ENCODE peak calls at places on chromosomes 7 and 10, in five cellular contexts. A is K562; R is AG10803; N is cardiac muscle cell; F is CD8-positive, alpha-beta T cell. G is an unnamed sample.

GRCh38 chr7:12706900-12707536 is 19.6 kb downstream of the ARL4A start:
- DNase-seq in A (no peak), N (peak), R (peak), F (no peak), G (no peak)

GRCh38 chr7:106012935-106013439 is 49.9 kb downstream of the CDHR3 start:
- DNase-seq in N (peak), R (peak), A (no peak), F (no peak), G (peak)

GRCh38 chr10:116268976-116269375 is 4.0 kb downstream of the GFRA1 start:
- DNase-seq in A (no peak), F (no peak), N (no peak), R (no peak), G (no peak)

GRCh38 chr7:1839701-1840100 is 169.6 kb downstream of the ELFN1 start:
- DNase-seq in A (no peak), F (no peak), N (no peak), R (no peak), G (no peak)

GRCh38 chr10:11260136-11260535 is 242.5 kb downstream of the CELF2 start:
- DNase-seq in R (no peak), A (no peak), F (no peak), N (no peak), G (no peak)

GRCh38 chr7:148590533-148590932 is at the start of gene C7orf33:
- DNase-seq in R (no peak), N (no peak), F (no peak), A (no peak), G (no peak)

GRCh38 chr7:39838326-39838725 is 111.7 kb upstream of the CDK13 start:
- DNase-seq in A (peak), N (peak), R (no peak), F (no peak), G (no peak)

GRCh38 chr10:77890097-77890496 is 36.5 kb downstream of the DLG5 start:
- DNase-seq in F (no peak), R (no peak), N (no peak), A (peak), G (no peak)

GRCh38 chr7:43454936-43455518 is 127.9 kb upstream of the STK17A start:
- DNase-seq in F (no peak), A (peak), R (peak), N (peak), G (no peak)

GRCh38 chr10:133438711-133439273 is 14.4 kb upstream of the SPRN start:
- DNase-seq in F (no peak), A (peak), R (no peak), N (peak), G (no peak)
- TF ChIP-seq CTCF in F (no peak), A (peak), R (peak), N (peak), G (peak)

GRCh38 chr10:121683803-121684202 is 85.6 kb upstream of the FGFR2 start:
- DNase-seq in R (no peak), F (no peak), N (no peak), A (no peak), G (no peak)
- TF ChIP-seq CTCF in R (no peak), F (no peak), N (no peak), A (no peak), G (no peak)

GRCh38 chr10:93225938-93226337 is 152.2 kb downstream of the CYP26A1 start:
- DNase-seq in F (no peak), A (no peak), N (no peak), R (no peak), G (no peak)

GRCh38 chr10:93223336-93223735 is 149.6 kb downstream of the CYP26A1 start:
- DNase-seq in R (no peak), N (no peak), F (no peak), A (no peak), G (no peak)

GRCh38 chr10:93222876-93223275 is 149.2 kb downstream of the CYP26A1 start:
- DNase-seq in F (no peak), A (no peak), R (no peak), N (no peak), G (no peak)

GRCh38 chr10:93222211-93222754 is 148.6 kb downstream of the CYP26A1 start:
- DNase-seq in F (no peak), A (no peak), R (no peak), N (peak), G (no peak)

DNA sequence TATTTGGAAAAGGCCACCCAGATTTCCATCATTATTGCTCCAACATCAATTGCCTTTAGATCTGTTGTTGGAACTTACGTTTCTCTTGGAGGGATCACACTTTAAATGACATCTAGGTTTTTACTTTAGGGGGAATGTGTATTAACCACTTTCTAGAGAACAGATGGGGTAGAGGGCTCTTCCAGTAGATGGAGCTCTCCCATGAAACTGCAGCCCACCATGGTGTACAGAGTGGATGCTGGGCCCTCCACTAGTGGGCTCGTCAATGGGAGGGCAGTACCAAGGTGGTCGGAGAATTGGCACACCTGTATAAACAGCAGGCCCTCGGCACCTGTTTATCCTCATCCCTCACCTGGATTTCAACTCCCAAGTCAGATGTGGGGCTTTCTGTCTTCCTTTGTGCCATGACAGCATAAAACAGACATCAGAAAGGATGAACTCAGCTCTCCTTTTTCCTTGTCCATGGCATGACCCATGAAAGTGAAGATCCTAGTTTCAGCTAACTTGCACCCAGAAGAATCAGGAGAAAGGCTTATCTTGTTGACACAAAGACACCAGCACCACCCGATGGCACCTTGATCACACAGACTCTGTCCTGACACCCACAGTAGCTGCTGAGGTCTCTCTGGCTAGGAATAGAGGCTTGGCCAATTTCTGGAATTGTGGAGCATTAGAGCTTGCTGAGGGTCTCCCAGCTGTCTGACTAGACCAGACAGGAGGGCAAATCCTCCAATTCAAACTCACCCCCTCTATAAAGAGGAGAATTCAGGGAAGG is 150.5 kb downstream of the CYP26A1 start:
- DNase-seq in A (no peak), N (no peak), F (no peak), R (no peak), G (no peak)
- TF ChIP-seq CTCF in A (no peak), N (no peak), F (no peak), R (peak), G (no peak)

GRCh38 chr7:158782638-158783490 is 46.4 kb downstream of the ESYT2 start:
- DNase-seq in F (no peak), R (peak), N (peak), A (no peak), G (no peak)
- TF ChIP-seq CTCF in F (no peak), R (peak), N (peak), A (peak), G (peak)

DNA sequence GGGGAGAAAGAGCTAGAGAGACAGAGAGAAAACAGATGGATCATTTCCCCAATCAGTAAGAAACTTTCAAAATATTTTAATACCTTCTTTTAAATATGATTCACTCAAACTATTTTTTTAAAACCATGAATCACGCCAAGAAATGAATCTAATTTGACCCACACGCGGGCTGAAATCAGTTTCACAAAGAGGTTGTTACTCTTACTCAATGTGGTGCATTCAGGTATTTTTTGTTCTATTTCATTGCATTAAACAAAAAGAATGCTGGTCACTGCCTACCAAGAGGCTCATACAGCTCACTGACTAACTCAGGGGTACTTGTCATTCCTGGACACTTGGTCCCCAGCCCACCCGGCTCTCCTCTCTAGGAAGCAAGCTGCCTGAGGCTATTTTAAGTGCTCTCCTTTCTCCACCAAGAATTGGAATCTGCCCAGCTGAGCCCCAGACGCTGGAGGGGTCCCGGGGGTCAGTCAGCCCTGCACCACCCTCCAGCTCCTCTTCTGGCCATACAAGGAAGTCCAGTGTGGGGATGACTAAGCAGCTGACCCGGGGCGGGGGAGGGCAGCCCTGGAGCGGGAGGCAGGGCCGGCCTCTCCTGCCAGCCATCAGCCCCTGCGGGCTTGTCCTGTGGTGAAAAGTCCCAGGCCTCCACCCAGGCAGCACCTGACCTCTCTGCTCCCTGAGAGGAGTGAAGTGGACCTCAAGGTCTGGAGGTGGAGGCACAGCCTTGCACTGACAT is 21.7 kb upstream of the PFKP start:
- DNase-seq in N (peak), R (peak), A (peak), F (no peak), G (peak)
- TF ChIP-seq CTCF in N (peak), R (peak), A (peak), F (no peak), G (peak)

DNA sequence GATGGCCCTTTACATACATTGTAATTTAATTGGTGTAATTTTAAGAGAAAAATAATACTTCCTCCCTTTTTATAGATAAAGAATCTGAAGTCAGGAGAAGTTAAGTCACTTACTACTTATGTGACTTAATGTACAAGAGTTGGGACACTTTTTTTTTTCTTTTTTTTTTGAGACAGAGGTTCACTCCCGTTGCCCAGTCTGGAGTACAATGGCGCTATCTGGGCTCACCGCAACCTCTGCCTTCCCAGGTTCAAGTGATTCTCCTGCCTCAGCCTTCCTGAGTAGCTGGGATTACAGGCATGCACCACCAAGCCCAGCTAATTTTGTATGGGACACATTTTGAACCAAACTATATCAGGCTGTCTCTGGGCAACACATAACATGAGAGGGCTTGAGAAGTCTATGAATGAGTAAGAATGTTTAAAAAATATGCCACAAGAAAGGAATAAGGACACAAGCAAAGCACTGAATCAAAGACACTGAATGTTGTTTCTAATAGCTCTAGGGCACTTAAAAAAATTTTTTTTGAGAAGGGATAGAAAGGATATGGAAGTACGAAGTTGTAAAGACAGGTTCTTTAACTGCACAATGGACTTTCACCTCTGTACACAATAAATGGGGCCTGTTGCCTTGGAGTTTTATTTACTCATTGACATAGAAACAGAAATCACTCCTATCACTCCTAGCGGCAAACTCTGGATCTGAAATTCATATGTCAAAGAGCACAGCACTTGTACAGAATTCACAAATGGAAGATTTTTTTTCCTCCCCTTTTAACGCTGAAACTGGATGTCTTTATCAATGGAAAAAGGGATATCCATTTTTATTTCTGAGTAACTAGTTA is 18.5 kb downstream of the NT5C3A start:
- DNase-seq in R (no peak), A (no peak), N (peak), F (no peak), G (no peak)
- TF ChIP-seq CTCF in R (peak), A (no peak), N (no peak), F (no peak), G (no peak)

DNA sequence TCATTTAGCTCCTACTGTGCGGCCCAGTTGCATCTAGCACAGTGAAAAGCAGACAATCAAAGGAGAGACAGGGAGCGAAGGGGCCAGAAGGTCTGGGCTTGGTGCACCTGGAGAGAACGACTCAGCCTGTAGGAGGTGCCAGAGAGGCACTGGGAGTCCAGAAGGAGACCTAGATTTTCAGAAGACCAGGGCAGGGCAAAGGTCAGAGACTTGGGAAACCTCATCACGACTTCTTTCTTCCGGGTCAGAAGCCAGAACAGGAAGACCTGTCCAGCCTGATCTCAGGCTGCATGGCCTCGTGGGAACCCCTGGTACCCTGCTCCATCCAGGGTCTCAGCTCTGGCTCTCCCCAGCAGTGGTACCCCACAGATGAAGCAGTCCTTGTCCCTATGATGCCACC is 5.2 kb downstream of the AGAP3 start:
- DNase-seq in F (no peak), A (peak), N (no peak), R (no peak), G (no peak)
- TF ChIP-seq CTCF in F (no peak), A (peak), N (peak), R (peak), G (peak)

GRCh38 chr7:4765776-4766490 is 9.5 kb upstream of the AP5Z1 start:
- DNase-seq in N (no peak), F (no peak), R (no peak), A (no peak), G (no peak)
- TF ChIP-seq CTCF in N (peak), F (no peak), R (peak), A (no peak), G (peak)

DNA sequence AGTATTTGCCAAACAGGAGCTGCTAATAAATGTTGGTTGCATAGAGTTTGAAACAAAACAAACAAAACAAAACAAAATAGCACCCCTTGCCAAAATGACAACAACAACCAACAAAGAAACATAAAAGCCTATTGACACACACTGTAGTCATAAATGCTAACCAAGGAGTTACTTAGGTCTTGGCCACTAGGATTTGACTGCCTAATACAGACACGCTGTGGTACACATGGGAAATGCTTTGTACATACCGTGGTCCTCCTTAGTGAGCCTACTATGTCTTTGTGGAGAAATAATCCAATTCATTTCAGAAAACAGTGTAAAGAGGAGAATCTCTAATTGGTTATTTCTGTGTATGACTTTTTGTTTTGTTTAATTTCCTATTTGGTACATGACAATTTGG is 53.2 kb upstream of the MTPN start:
- DNase-seq in N (no peak), R (no peak), A (no peak), F (no peak), G (no peak)
- TF ChIP-seq CTCF in N (no peak), R (no peak), A (no peak), F (no peak), G (no peak)

GRCh38 chr7:41889040-41889439 is 186.2 kb upstream of the INHBA start:
- DNase-seq in A (no peak), N (no peak), F (no peak), R (no peak), G (no peak)

GRCh38 chr7:41890631-41891265 is 187.9 kb upstream of the INHBA start:
- DNase-seq in F (no peak), A (no peak), R (no peak), N (no peak), G (no peak)

GRCh38 chr7:41893656-41894055 is 190.8 kb upstream of the INHBA start:
- DNase-seq in R (no peak), N (no peak), F (no peak), A (no peak), G (no peak)

GRCh38 chr7:41889472-41889871 is 186.6 kb upstream of the INHBA start:
- DNase-seq in F (no peak), A (no peak), R (no peak), N (no peak), G (no peak)

GRCh38 chr7:41891967-41892755 is 189.3 kb upstream of the INHBA start:
- DNase-seq in N (no peak), A (peak), R (no peak), F (no peak), G (no peak)
- TF ChIP-seq CTCF in N (no peak), A (peak), R (no peak), F (no peak), G (no peak)